ENCODE peak calls at places on chromosomes 3 and 15, in four cellular contexts. D is naive thymus-derived CD4-positive, alpha-beta T cell; N is upper lobe of right lung; P is A549. O is an unnamed sample.

GRCh38 chr15:88331291-88331690 is 74.8 kb upstream of the NTRK3 start:
- DNase-seq in N (no peak), P (peak; percentile 72), D (peak; percentile 6), O (no peak)

GRCh38 chr3:183161552-183162345 is 785 bp downstream of the LAMP3 start:
- DNase-seq in N (no peak), P (no peak), D (peak; percentile 12), O (no peak)

GRCh38 chr15:77506311-77507150 is 85.8 kb downstream of the HMG20A start:
- DNase-seq in P (no peak), D (no peak), N (peak; percentile 83), O (peak; percentile 90)

GRCh38 chr3:9500108-9501050 is 53.2 kb downstream of the LHFPL4 start:
- DNase-seq in P (peak; percentile 83), N (peak; percentile 84), D (peak; percentile 55), O (no peak)

GRCh38 chr3:126546013-126546412 is 12.7 kb downstream of the C3orf22 start:
- DNase-seq in D (no peak), P (no peak), N (peak; percentile 44), O (no peak)

GRCh38 chr15:85758655-85758978 is 36.1 kb downstream of the KLHL25 start:
- DNase-seq in D (no peak), N (peak; percentile 40), P (no peak), O (peak; percentile 51)

GRCh38 chr15:77493324-77493907 is 72.7 kb downstream of the HMG20A start:
- DNase-seq in N (no peak), P (no peak), D (peak; percentile 11), O (no peak)

GRCh38 chr3:29868702-29869101 is 587.8 kb downstream of the RBMS3 start:
- DNase-seq in P (no peak), N (no peak), D (no peak), O (no peak)

GRCh38 chr3:30671527-30672286 is 65.3 kb downstream of the TGFBR2 start:
- DNase-seq in P (no peak), N (no peak), D (peak; percentile 55), O (peak; percentile 67)

GRCh38 chr15:24957691-24958090 is 2.9 kb downstream of the SNRPN start:
- DNase-seq in N (no peak), P (no peak), D (no peak), O (no peak)
- H3K9me3 ChIP-seq in N (no peaks in the 10 kb centered on the region), P (peaks cover 23% of the 10 kb centered on the region), D (no peaks in the 10 kb centered on the region), O (no peaks in the 10 kb centered on the region)

DNA sequence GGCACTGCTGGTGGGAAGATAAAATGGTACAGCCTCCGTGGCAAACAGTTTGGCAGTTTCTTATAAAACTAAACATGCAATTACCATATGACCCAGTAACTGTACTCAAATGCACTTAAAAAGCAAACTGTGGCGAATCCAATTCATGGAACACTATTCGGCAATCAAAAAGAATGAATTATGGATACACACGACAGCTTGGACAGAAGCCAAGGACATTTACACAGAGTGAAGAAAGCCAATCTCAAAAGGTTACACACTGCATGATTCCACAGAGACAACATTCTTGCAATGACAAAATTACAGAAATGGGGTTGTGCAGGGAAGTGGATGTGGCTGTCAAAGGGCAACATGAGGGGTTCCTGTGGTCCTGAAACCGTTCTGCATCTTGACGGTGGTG is 122.1 kb upstream of the IQSEC1 start:
- DNase-seq in P (no peak), N (no peak), D (no peak), O (no peak)
- H3K4me1 ChIP-seq in P (no peaks in the 10 kb centered on the region), N (no peaks in the 10 kb centered on the region), D (no peaks in the 10 kb centered on the region), O (no peaks in the 10 kb centered on the region)

GRCh38 chr3:1228289-1228688 is 135.5 kb downstream of the CNTN6 start:
- DNase-seq in P (no peak), D (no peak), N (no peak), O (no peak)
- H3K9me3 ChIP-seq in P (no peaks in the 10 kb centered on the region), D (no peaks in the 10 kb centered on the region), N (no peaks in the 10 kb centered on the region), O (no peaks in the 10 kb centered on the region)

GRCh38 chr3:43998374-43998840 is 243.3 kb upstream of the TOPAZ1 start:
- DNase-seq in N (no peak), D (no peak), P (no peak), O (no peak)
- H3K4me1 ChIP-seq in N (peaks cover 43% of the 10 kb centered on the region), D (peaks cover 32% of the 10 kb centered on the region), P (peaks cover 40% of the 10 kb centered on the region), O (no peaks in the 10 kb centered on the region)

GRCh38 chr3:195711813-195712534 is 8.8 kb upstream of the MUC20 start:
- DNase-seq in N (no peak), P (no peak), D (no peak), O (no peak)

GRCh38 chr3:195717416-195717815 is 3.4 kb upstream of the MUC20 start:
- DNase-seq in N (no peak), P (no peak), D (no peak), O (peak; percentile 60)

GRCh38 chr3:195715583-195716266 is 5.1 kb upstream of the MUC20 start:
- DNase-seq in D (no peak), N (no peak), P (no peak), O (peak; percentile 37)

GRCh38 chr3:195715134-195715533 is 5.6 kb upstream of the MUC20 start:
- DNase-seq in P (no peak), N (no peak), D (no peak), O (no peak)

GRCh38 chr3:195714380-195715011 is 6.3 kb upstream of the MUC20 start:
- DNase-seq in N (no peak), D (peak; percentile 9), P (no peak), O (peak; percentile 57)
- H3K9me3 ChIP-seq in N (no peaks in the 10 kb centered on the region), D (no peaks in the 10 kb centered on the region), P (no peaks in the 10 kb centered on the region), O (no peaks in the 10 kb centered on the region)

GRCh38 chr3:74352166-74352565 is 262.3 kb downstream of the CNTN3 start:
- DNase-seq in N (no peak), P (no peak), D (no peak), O (no peak)
- H3K4me1 ChIP-seq in N (no peaks in the 10 kb centered on the region), P (no peaks in the 10 kb centered on the region), D (no peaks in the 10 kb centered on the region), O (no peaks in the 10 kb centered on the region)

GRCh38 chr15:79918278-79918677 is 21.5 kb upstream of the MTHFS start:
- DNase-seq in D (no peak), N (no peak), P (no peak), O (no peak)
- H3K9me3 ChIP-seq in D (peaks cover 12% of the 10 kb centered on the region), N (peaks cover 69% of the 10 kb centered on the region), P (peaks cover 83% of the 10 kb centered on the region), O (peaks cover 19% of the 10 kb centered on the region)

O was measured in kidney.